ENCODE peak calls at places on chromosomes 5 and 9, in five cellular contexts. M, B, N, O and U are unnamed samples.

GRCh38 chr5:27810458-27810857 is 772.1 kb upstream of the CDH9 start:
- DNase-seq in B (no peak), M (no peak), O (no peak), N (peak; percentile 75), U (no peak)

GRCh38 chr5:176621661-176622079 is 8.7 kb downstream of the SNCB start:
- DNase-seq in M (no peak), N (peak; percentile 33), O (no peak), B (no peak), U (no peak)

GRCh38 chr9:113998114-113998513 is 80.0 kb downstream of the AMBP start:
- DNase-seq in N (no peak), O (no peak), B (no peak), M (no peak), U (no peak)

GRCh38 chr5:127892467-127893207 is 189.4 kb downstream of the CCDC192 start:
- DNase-seq in N (peak; percentile 89), B (no peak), M (no peak), O (no peak), U (peak; percentile 71)

GRCh38 chr5:42756630-42757601 is at the start of gene CCDC152:
- DNase-seq in O (no peak), N (peak; percentile 36), M (no peak), B (no peak), U (no peak)

GRCh38 chr9:99430301-99430700 is 208.2 kb downstream of the SEC61B start:
- DNase-seq in B (no peak), O (no peak), M (no peak), N (peak; percentile 62), U (no peak)

GRCh38 chr5:98721231-98721928 is 52.1 kb upstream of the RGMB start:
- DNase-seq in N (peak; percentile 62), O (no peak), M (no peak), B (no peak), U (no peak)

GRCh38 chr5:103101079-103101732 is 18.7 kb downstream of the GIN1 start:
- DNase-seq in B (no peak), O (no peak), M (no peak), N (peak; percentile 5), U (no peak)